ENCODE peak calls at places on chromosomes 3 and 15, in six cellular contexts. T, P, W, H, I and V are unnamed samples.

GRCh38 chr3:50322386-50323091 is at the start of gene HYAL2:
- DNase-seq in T (no peak), P (no peak), W (no peak), H (no peak), I (no peak), V (no peak)

GRCh38 chr3:40985195-40985594 is 214.1 kb upstream of the CTNNB1 start:
- DNase-seq in T (no peak), P (no peak), W (no peak), H (peak), I (no peak), V (no peak)

GRCh38 chr3:116474356-116475200 is 29.3 kb upstream of the LSAMP start:
- DNase-seq in T (no peak), P (no peak), W (no peak), H (no peak), I (no peak), V (no peak)

GRCh38 chr15:52357949-52358348 is 62.3 kb upstream of the MYO5C start:
- DNase-seq in T (no peak), P (no peak), W (no peak), H (no peak), I (no peak), V (no peak)

GRCh38 chr3:39137991-39138803 is 15.2 kb downstream of the CSRNP1 start:
- DNase-seq in T (no peak), P (no peak), W (no peak), H (no peak), I (no peak), V (no peak)

GRCh38 chr3:161695811-161696210 is 199.2 kb downstream of the OTOL1 start:
- DNase-seq in T (no peak), P (no peak), W (no peak), H (no peak), I (no peak), V (no peak)

GRCh38 chr3:147132168-147132567 is 274.2 kb downstream of the ZIC4 start:
- DNase-seq in T (no peak), P (no peak), W (no peak), H (no peak), I (no peak), V (no peak)

GRCh38 chr3:23981136-23981535 is 36.0 kb downstream of the NR1D2 start:
- DNase-seq in T (no peak), P (no peak), W (no peak), H (no peak), I (no peak), V (no peak)

GRCh38 chr3:122679467-122680291 is 960 bp upstream of the PARP14 start:
- DNase-seq in T (no peak), P (peak), W (peak), H (no peak), I (peak), V (no peak)

GRCh38 chr3:58502832-58503231 is 10.9 kb downstream of the KCTD6 start:
- DNase-seq in T (no peak), P (no peak), W (no peak), H (no peak), I (no peak), V (no peak)

GRCh38 chr15:75832114-75832513 is 11.1 kb upstream of the UBE2Q2 start:
- DNase-seq in T (no peak), P (no peak), W (no peak), H (no peak), I (no peak), V (peak)

GRCh38 chr3:29514912-29515311 is 234.0 kb downstream of the RBMS3 start:
- DNase-seq in T (no peak), P (no peak), W (peak), H (peak), I (no peak), V (no peak)